ENCODE peak calls at places on chromosomes 11 and 22, in five cellular contexts. H is Jurkat, Clone E6-1; J is NCI-H1417; Q is kidney tubule cell; D is PC-3. S is an unnamed sample.

GRCh38 chr11:122655527-122656072 is at the start of gene UBASH3B:
- DNase-seq in H (no peak), Q (peak; percentile 95), J (peak; percentile 56), D (peak; percentile 96), S (peak; percentile 65)

GRCh38 chr11:16292167-16292859 is 64.0 kb downstream of the SOX6 start:
- DNase-seq in H (no peak), Q (no peak), J (no peak), D (no peak), S (peak; percentile 62)

GRCh38 chr11:133239530-133239929 is 292.8 kb downstream of the OPCML start:
- DNase-seq in J (no peak), D (no peak), Q (no peak), H (no peak), S (no peak)

GRCh38 chr11:74739546-74740270 is 8.5 kb upstream of the CHRDL2 start:
- DNase-seq in Q (peak; percentile 64), D (peak; percentile 90), J (no peak), H (peak; percentile 42), S (peak; percentile 82)

GRCh38 chr11:78645226-78646202 is 70.8 kb upstream of the NARS2 start:
- DNase-seq in Q (peak; percentile 84), J (peak; percentile 65), H (peak; percentile 35), D (peak; percentile 96), S (peak; percentile 74)

GRCh38 chr11:360326-361280 is 8.7 kb upstream of the B4GALNT4 start:
- DNase-seq in H (no peak), J (no peak), Q (no peak), D (no peak), S (peak; percentile 40)

GRCh38 chr11:34938621-34939020 is 22.2 kb downstream of the PDHX start:
- DNase-seq in Q (no peak), J (no peak), D (no peak), H (no peak), S (no peak)

GRCh38 chr11:78168539-78169477 is 19.6 kb downstream of the KCTD21 start:
- DNase-seq in D (no peak), H (no peak), J (no peak), Q (no peak), S (no peak)

GRCh38 chr11:63505857-63506528 is at the start of gene LGALS12:
- DNase-seq in H (peak; percentile 23), J (no peak), Q (no peak), D (no peak), S (no peak)

GRCh38 chr11:5986885-5987284 is at the start of gene OR52L1:
- DNase-seq in H (no peak), J (no peak), D (no peak), Q (no peak), S (no peak)

GRCh38 chr11:46663277-46663940 is 37.0 kb downstream of the ARHGAP1 start:
- DNase-seq in H (peak; percentile 72), Q (no peak), D (peak; percentile 4), J (no peak), S (no peak)

GRCh38 chr11:75565221-75565814 is 3.3 kb downstream of the SERPINH1 start:
- DNase-seq in Q (peak; percentile 89), H (no peak), J (no peak), D (peak; percentile 77), S (no peak)

GRCh38 chr11:72781063-72781312 is 12.9 kb downstream of the STARD10 start:
- DNase-seq in J (no peak), H (no peak), D (peak; percentile 62), Q (peak; percentile 13), S (no peak)

GRCh38 chr11:93921695-93922468 is 71.5 kb upstream of the VSTM5 start:
- DNase-seq in D (peak; percentile 92), J (peak; percentile 31), Q (peak; percentile 70), H (peak; percentile 44), S (peak; percentile 63)

GRCh38 chr11:128628686-128629085 is 41.3 kb upstream of the ETS1 start:
- DNase-seq in H (no peak), D (no peak), J (no peak), Q (no peak), S (no peak)

GRCh38 chr22:23385301-23386244 is 194.5 kb downstream of the IGLL1 start:
- DNase-seq in D (peak; percentile 80), H (peak; percentile 78), J (peak; percentile 58), Q (peak; percentile 74), S (peak; percentile 92)

GRCh38 chr11:59154585-59154984 is 11.9 kb downstream of the FAM111A start:
- DNase-seq in H (peak; percentile 19), D (peak; percentile 7), J (no peak), Q (no peak), S (no peak)

GRCh38 chr11:16843307-16843706 is 104.9 kb downstream of the C11orf58 start:
- DNase-seq in D (peak; percentile 24), H (no peak), J (peak; percentile 67), Q (no peak), S (no peak)

GRCh38 chr11:33645686-33646085 is 54.9 kb downstream of the C11orf91 start:
- DNase-seq in J (peak; percentile 67), D (no peak), H (no peak), Q (no peak), S (no peak)